ENCODE peak calls at places on chromosomes 16 and 17, in seven cellular contexts. J is GM10248; S is uterus; D is neural progenitor cell; U is D721Med; Y is activated T-cell treated with anti-CD3 and anti-CD28 coated beads, Interleukin-2, amount 50 U/mL, for 72 hours; V is activated effector memory CD4-positive, alpha-beta T cell treated with anti-CD3 and anti-CD28 coated beads, Interleukin-2, amount 50 U/mL, for 16 hours. X is an unnamed sample.
A peak's percentile ranks its signal among the peaks of the same experiment; 100 is the strongest.

GRCh38 chr16:66740533-66740932 is 10.9 kb downstream of the DYNC1LI2 start:
- DNase-seq in J (no peak), V (no peak), D (no peak), Y (no peak), S (no peak), U (no peak), X (no peak)

GRCh38 chr17:31293586-31293985 is 3.5 kb downstream of the OMG start:
- DNase-seq in Y (no peak), D (no peak), J (no peak), U (no peak), V (no peak), S (no peak), X (no peak)

GRCh38 chr16:83301966-83302365 is 505.8 kb upstream of the HSBP1 start:
- DNase-seq in V (no peak), J (no peak), Y (no peak), D (no peak), U (no peak), S (no peak), X (no peak)

GRCh38 chr17:8965394-8966168 is at the start of gene PIK3R5:
- DNase-seq in J (peak; percentile 93), V (peak; percentile 92), Y (peak; percentile 80), S (no peak), U (no peak), D (peak; percentile 82), X (no peak)

GRCh38 chr16:13435873-13436474 is 484.0 kb upstream of the ERCC4 start:
- DNase-seq in V (no peak), J (no peak), D (peak; percentile 28), U (no peak), Y (no peak), S (no peak), X (no peak)

GRCh38 chr17:49992933-49993422 is 2.0 kb downstream of the DLX3 start:
- DNase-seq in U (no peak), D (peak; percentile 1), Y (no peak), V (no peak), J (no peak), S (no peak), X (no peak)

GRCh38 chr16:27323781-27324561 is 10.2 kb downstream of the IL4R start:
- DNase-seq in U (no peak), V (no peak), D (no peak), J (no peak), S (no peak), Y (no peak), X (peak; percentile 58)

GRCh38 chr17:74635418-74635817 is 11.9 kb upstream of the CD300E start:
- DNase-seq in V (no peak), D (peak; percentile 66), S (no peak), U (no peak), Y (no peak), J (peak; percentile 44), X (no peak)

GRCh38 chr16:50311891-50312501 is 45.6 kb downstream of the ADCY7 start:
- DNase-seq in J (no peak), S (no peak), D (no peak), U (no peak), V (peak; percentile 61), Y (no peak), X (peak; percentile 58)

GRCh38 chr17:38550661-38551060 is 55.1 kb downstream of the SRCIN1 start:
- DNase-seq in Y (no peak), U (no peak), V (no peak), J (no peak), S (no peak), D (no peak), X (no peak)

GRCh38 chr17:56681561-56682266 is 88.2 kb downstream of the NOG start:
- DNase-seq in U (no peak), S (no peak), V (no peak), D (no peak), Y (peak; percentile 23), J (no peak), X (no peak)

GRCh38 chr16:55539488-55539887 is 27.0 kb upstream of the CAPNS2 start:
- DNase-seq in J (no peak), Y (no peak), D (no peak), V (no peak), S (no peak), U (no peak), X (no peak)

GRCh38 chr17:74737299-74738050 is 419 bp downstream of the RAB37 start:
- DNase-seq in U (no peak), S (no peak), Y (peak; percentile 54), J (peak; percentile 66), V (peak; percentile 79), D (peak; percentile 87), X (no peak)

GRCh38 chr16:75305364-75306101 is 54.1 kb upstream of the BCAR1 start:
- DNase-seq in Y (peak; percentile 72), U (no peak), D (no peak), J (peak; percentile 44), V (peak; percentile 74), S (peak; percentile 92), X (peak; percentile 90)

GRCh38 chr16:53511403-53512280 is 8.6 kb upstream of the AKTIP start:
- DNase-seq in Y (no peak), V (peak; percentile 61), S (no peak), D (no peak), J (no peak), U (no peak), X (no peak)

GRCh38 chr16:30382398-30383015 is at the start of gene SEPTIN1:
- DNase-seq in D (no peak), J (peak; percentile 73), Y (peak; percentile 84), U (no peak), V (peak; percentile 92), S (no peak), X (no peak)

GRCh38 chr17:16879686-16880085 is 92.2 kb downstream of the TNFRSF13B start:
- DNase-seq in Y (no peak), S (no peak), D (no peak), J (no peak), V (peak; percentile 31), U (no peak), X (no peak)

GRCh38 chr16:50717109-50717893 is 23.9 kb downstream of the NOD2 start:
- DNase-seq in J (no peak), V (no peak), D (no peak), Y (no peak), S (no peak), U (no peak), X (no peak)

GRCh38 chr17:45967378-45967777 is 31.7 kb upstream of the STH start:
- DNase-seq in U (no peak), Y (no peak), D (no peak), V (no peak), J (no peak), S (no peak), X (no peak)

GRCh38 chr17:42781639-42782401 is 1.4 kb downstream of the WNK4 start:
- DNase-seq in J (no peak), D (no peak), Y (no peak), V (no peak), S (no peak), U (no peak), X (no peak)

GRCh38 chr16:53784312-53784711 is 80.4 kb downstream of the FTO start:
- DNase-seq in D (no peak), U (no peak), S (no peak), Y (no peak), J (no peak), V (no peak), X (no peak)

GRCh38 chr16:1174477-1175357 is 21.8 kb downstream of the CACNA1H start:
- DNase-seq in Y (no peak), U (no peak), S (no peak), J (no peak), V (no peak), D (no peak), X (no peak)

GRCh38 chr17:59618894-59619312 is 792 bp upstream of the CLTC start:
- DNase-seq in U (no peak), Y (no peak), D (peak; percentile 95), S (no peak), J (no peak), V (no peak), X (no peak)

GRCh38 chr17:68204736-68205135 is 43.1 kb upstream of the AMZ2 start:
- DNase-seq in J (peak; percentile 30), V (peak; percentile 71), D (no peak), S (no peak), Y (no peak), U (no peak), X (no peak)

GRCh38 chr16:3141781-3142311 is 7.0 kb downstream of the ZNF213 start:
- DNase-seq in Y (no peak), U (no peak), J (no peak), S (no peak), D (no peak), V (no peak), X (no peak)

GRCh38 chr17:74347646-74348045 is 14.0 kb downstream of the BTBD17 start:
- DNase-seq in Y (no peak), D (no peak), J (no peak), V (no peak), U (no peak), S (no peak), X (no peak)

GRCh38 chr16:15644306-15644961 is 1.5 kb upstream of the MARF1 start:
- DNase-seq in U (no peak), V (no peak), D (peak; percentile 42), Y (no peak), J (no peak), S (no peak), X (no peak)

GRCh38 chr17:38881600-38882191 is 11.8 kb downstream of the LASP1 start:
- DNase-seq in U (no peak), V (no peak), S (peak; percentile 74), Y (peak; percentile 76), J (no peak), D (peak; percentile 6), X (peak; percentile 92)

GRCh38 chr17:4135489-4135888 is 7.3 kb downstream of the ZZEF1 start:
- DNase-seq in U (no peak), S (no peak), V (no peak), J (no peak), Y (no peak), D (no peak), X (no peak)

GRCh38 chr17:63973930-63974593 is 1.3 kb upstream of the SCN4A start:
- DNase-seq in D (no peak), U (no peak), Y (no peak), J (no peak), S (no peak), V (no peak), X (no peak)

GRCh38 chr17:19714542-19715411 is 1.6 kb downstream of the SLC47A2 start:
- DNase-seq in D (no peak), S (no peak), J (no peak), Y (no peak), V (no peak), U (peak; percentile 16), X (peak; percentile 64)

GRCh38 chr17:49210158-49211029 is at the start of the genes ABI3 and GNGT2:
- DNase-seq in V (peak; percentile 85), U (no peak), J (peak; percentile 93), S (peak; percentile 35), D (no peak), Y (peak; percentile 79), X (no peak)

GRCh38 chr16:65097296-65097695 is 24.6 kb downstream of the CDH11 start:
- DNase-seq in S (no peak), V (no peak), J (no peak), U (no peak), Y (no peak), D (no peak), X (no peak)

GRCh38 chr16:75750516-75750915 is 24.2 kb upstream of the CPHXL start:
- DNase-seq in J (no peak), Y (no peak), U (no peak), D (peak; percentile 31), S (no peak), V (no peak), X (no peak)

GRCh38 chr16:85290626-85291301 is 178.5 kb upstream of the CIBAR2 start:
- DNase-seq in D (no peak), J (no peak), S (no peak), V (no peak), Y (no peak), U (no peak), X (no peak)

GRCh38 chr17:41645371-41646063 is 21.1 kb upstream of the KRT17 start:
- DNase-seq in S (no peak), Y (no peak), J (no peak), V (no peak), D (no peak), U (no peak), X (no peak)

GRCh38 chr16:19830902-19831555 is 53.6 kb downstream of the GPRC5B start:
- DNase-seq in Y (no peak), U (no peak), D (no peak), S (no peak), J (no peak), V (no peak), X (no peak)

GRCh38 chr17:33112763-33113162 is 121.1 kb downstream of the SPACA3 start:
- DNase-seq in U (no peak), V (no peak), Y (no peak), S (no peak), D (no peak), J (no peak), X (no peak)